ENCODE peak calls at places on chromosome 16, in seven cellular contexts. Y is lower lobe of right lung, S is IMR-90, I is sigmoid colon, Q is cardiac fibroblast, J is Peyer's patch, W is AG04450. Z is an unnamed sample.

GRCh38 chr16:77603656-77604055 is 118.7 kb upstream of the NUDT7 start:
- DNase-seq in Y (no peak), S (no peak), I (no peak), Q (no peak), J (no peak), W (no peak), Z (no peak)

GRCh38 chr16:17166095-17166494 is 304.7 kb downstream of the XYLT1 start:
- DNase-seq in Y (no peak), S (peak; percentile 14), I (no peak), Q (no peak), J (no peak), W (no peak), Z (no peak)

GRCh38 chr16:80369559-80369958 is 171.2 kb upstream of the DYNLRB2 start:
- DNase-seq in Y (no peak), S (peak; percentile 60), I (peak; percentile 73), Q (peak; percentile 58), J (no peak), W (peak; percentile 38), Z (no peak)

GRCh38 chr16:1333854-1334719 is 642 bp downstream of the BAIAP3 start:
- DNase-seq in Y (no peak), S (no peak), I (no peak), Q (no peak), J (no peak), W (no peak), Z (no peak)

GRCh38 chr16:70523621-70524405 is at the start of gene SF3B3:
- DNase-seq in Y (peak; percentile 77), S (peak; percentile 24), I (peak; percentile 75), Q (no peak), J (peak; percentile 80), W (no peak), Z (peak; percentile 29)

GRCh38 chr16:10694830-10695229 is at the start of gene TEKT5:
- DNase-seq in Y (no peak), S (no peak), I (no peak), Q (no peak), J (no peak), W (no peak), Z (no peak)

GRCh38 chr16:73166394-73166971 is 118.6 kb upstream of the ZFHX3 start:
- DNase-seq in Y (no peak), S (no peak), I (peak; percentile 66), Q (peak; percentile 49), J (no peak), W (no peak), Z (no peak)

GRCh38 chr16:52005551-52005950 is 541.4 kb downstream of the TOX3 start:
- DNase-seq in Y (no peak), S (no peak), I (no peak), Q (no peak), J (no peak), W (no peak), Z (no peak)

GRCh38 chr16:69243479-69243878 is 56.5 kb downstream of the SNTB2 start:
- DNase-seq in Y (no peak), S (peak; percentile 81), I (no peak), Q (peak; percentile 65), J (no peak), W (peak; percentile 47), Z (no peak)

GRCh38 chr16:70754874-70755600 is 45.9 kb downstream of the VAC14 start:
- DNase-seq in Y (peak; percentile 31), S (no peak), I (no peak), Q (no peak), J (no peak), W (no peak), Z (no peak)

GRCh38 chr16:22347100-22347820 is 27.2 kb downstream of the CDR2 start:
- DNase-seq in Y (no peak), S (no peak), I (peak; percentile 88), Q (no peak), J (no peak), W (no peak), Z (no peak)

GRCh38 chr16:79261461-79261860 is 339.1 kb downstream of the MAF start:
- DNase-seq in Y (peak; percentile 64), S (no peak), I (no peak), Q (no peak), J (peak; percentile 65), W (no peak), Z (peak; percentile 4)

GRCh38 chr16:63289834-63290460 is 1253.7 kb upstream of the CDH8 start:
- DNase-seq in Y (no peak), S (no peak), I (peak; percentile 60), Q (peak; percentile 24), J (no peak), W (no peak), Z (peak; percentile 12)

GRCh38 chr16:66447491-66447890 is 20.4 kb downstream of the BEAN1 start:
- DNase-seq in Y (no peak), S (no peak), I (peak; percentile 10), Q (no peak), J (no peak), W (no peak), Z (no peak)

DNA sequence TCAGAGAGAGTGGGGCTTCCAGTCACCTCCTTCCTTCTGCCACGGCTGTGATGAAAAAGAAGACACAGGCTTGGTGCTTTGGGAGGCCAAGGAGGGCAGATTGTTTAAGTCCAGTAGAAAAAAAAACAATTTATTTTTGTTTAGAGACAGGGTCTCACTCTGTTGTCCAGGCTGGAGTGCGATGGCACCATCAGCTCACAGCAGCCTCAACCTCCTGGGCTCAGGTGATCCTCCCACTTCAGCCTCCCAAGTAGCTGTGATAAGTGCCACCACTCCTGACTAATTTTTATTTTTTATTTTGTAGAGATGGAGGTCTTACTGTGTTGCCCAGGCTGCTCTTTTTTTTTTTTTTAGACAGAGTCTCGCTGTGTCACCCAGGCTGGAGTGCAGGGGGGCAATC is 2.7 kb upstream of the MVD start:
- DNase-seq in Y (no peak), S (no peak), I (no peak), Q (no peak), J (no peak), W (no peak), Z (no peak)
- H3K4me3 ChIP-seq in Y (no peak overlapping the region), S (no peak overlapping the region), I (no peak overlapping the region), Q (no peak overlapping the region), J (no peak overlapping the region), W (no peak overlapping the region), Z (no peak overlapping the region)

DNA sequence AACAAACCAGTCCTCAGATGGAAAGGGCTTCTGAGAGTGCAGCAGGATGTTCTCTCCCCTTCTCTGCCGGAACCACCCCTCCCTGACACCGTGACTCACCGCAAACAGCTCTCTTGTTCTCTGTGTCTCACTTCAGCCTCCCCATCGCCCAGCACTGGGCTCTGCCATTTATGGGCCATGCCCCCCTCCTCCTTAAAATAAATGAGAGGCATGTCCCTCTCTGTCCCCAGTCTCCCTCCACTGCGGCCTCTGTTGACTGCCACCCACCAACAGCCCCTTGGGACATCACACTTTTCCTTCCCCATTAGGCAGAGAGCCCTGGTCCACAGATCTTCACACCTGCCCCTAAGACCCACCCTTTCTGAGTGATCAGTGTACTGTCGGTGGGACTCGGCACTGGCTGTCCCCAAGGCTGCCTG is 6.3 kb downstream of the CCDC102A start:
- DNase-seq in Y (peak; percentile 48), S (peak; percentile 76), I (peak; percentile 86), Q (peak; percentile 78), J (peak; percentile 53), W (peak; percentile 29), Z (peak; percentile 62)
- H3K4me3 ChIP-seq in Y (no peak overlapping the region), S (no peak overlapping the region), I (no peak overlapping the region), Q (no peak overlapping the region), J (no peak overlapping the region), W (no peak overlapping the region), Z (no peak overlapping the region)

GRCh38 chr16:81883235-81883634 is 104.1 kb downstream of the PLCG2 start:
- DNase-seq in Y (no peak), S (no peak), I (no peak), Q (no peak), J (no peak), W (no peak), Z (no peak)

GRCh38 chr16:81889896-81890634 is 111.0 kb downstream of the PLCG2 start:
- DNase-seq in Y (no peak), S (peak; percentile 51), I (no peak), Q (peak; percentile 72), J (no peak), W (peak; percentile 20), Z (peak; percentile 34)

GRCh38 chr16:81891734-81892364 is 112.8 kb downstream of the PLCG2 start:
- DNase-seq in Y (no peak), S (no peak), I (peak; percentile 27), Q (no peak), J (no peak), W (no peak), Z (no peak)

GRCh38 chr16:81885976-81886586 is 107.0 kb downstream of the PLCG2 start:
- DNase-seq in Y (no peak), S (peak; percentile 16), I (no peak), Q (peak; percentile 34), J (no peak), W (no peak), Z (no peak)

GRCh38 chr16:81888520-81889394 is 109.7 kb downstream of the PLCG2 start:
- DNase-seq in Y (no peak), S (no peak), I (no peak), Q (peak; percentile 5), J (no peak), W (no peak), Z (no peak)
- H3K4me3 ChIP-seq in Y (no peak overlapping the region), S (no peak overlapping the region), I (no peak overlapping the region), Q (no peak overlapping the region), J (no peak overlapping the region), W (no peak overlapping the region), Z (no peak overlapping the region)

DNA sequence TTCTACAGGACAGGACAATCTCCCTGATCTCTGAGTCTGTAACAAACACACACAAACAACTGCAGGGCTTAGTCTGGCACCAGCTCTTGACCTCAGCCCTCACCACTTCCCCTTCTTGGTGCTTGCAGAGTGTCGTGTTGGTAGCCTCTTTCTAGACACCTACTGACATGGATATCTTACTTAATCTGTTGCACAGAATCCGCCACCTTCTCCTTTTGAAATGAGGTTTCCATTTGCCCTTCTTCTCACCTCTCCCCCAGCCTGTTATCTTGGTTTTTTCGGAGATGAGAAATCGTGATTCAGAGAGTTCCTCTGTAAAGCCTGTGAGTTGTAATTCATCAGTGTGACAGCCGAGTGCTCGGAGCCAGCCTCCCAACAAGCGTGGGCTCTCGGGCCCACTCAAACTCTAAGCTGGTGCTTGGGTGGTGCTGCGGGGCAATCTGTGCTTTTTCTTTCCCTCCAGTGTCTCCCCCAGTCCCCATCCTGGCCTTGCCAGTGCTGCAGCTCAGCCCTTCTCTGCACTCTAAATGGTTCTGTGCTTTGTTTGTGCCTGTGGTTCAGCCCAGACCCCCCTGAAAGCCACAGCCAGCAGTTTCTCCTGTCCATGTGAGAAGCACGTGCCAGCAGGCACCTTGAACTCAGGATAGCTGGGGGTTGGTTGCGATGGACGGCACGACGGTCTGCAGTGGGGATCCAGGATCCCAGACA is 28.1 kb downstream of the KIAA0513 start:
- DNase-seq in Y (peak; percentile 79), S (peak; percentile 63), I (no peak), Q (peak; percentile 71), J (no peak), W (no peak), Z (no peak)
- H3K4me3 ChIP-seq in Y (peak overlapping the region; percentile 37), S (peak overlapping the region; percentile 29), I (peak overlapping the region; percentile 33), Q (peak overlapping the region; percentile 12), J (peak overlapping the region; percentile 4), W (peak overlapping the region; percentile 56), Z (peak overlapping the region; percentile 7)

DNA sequence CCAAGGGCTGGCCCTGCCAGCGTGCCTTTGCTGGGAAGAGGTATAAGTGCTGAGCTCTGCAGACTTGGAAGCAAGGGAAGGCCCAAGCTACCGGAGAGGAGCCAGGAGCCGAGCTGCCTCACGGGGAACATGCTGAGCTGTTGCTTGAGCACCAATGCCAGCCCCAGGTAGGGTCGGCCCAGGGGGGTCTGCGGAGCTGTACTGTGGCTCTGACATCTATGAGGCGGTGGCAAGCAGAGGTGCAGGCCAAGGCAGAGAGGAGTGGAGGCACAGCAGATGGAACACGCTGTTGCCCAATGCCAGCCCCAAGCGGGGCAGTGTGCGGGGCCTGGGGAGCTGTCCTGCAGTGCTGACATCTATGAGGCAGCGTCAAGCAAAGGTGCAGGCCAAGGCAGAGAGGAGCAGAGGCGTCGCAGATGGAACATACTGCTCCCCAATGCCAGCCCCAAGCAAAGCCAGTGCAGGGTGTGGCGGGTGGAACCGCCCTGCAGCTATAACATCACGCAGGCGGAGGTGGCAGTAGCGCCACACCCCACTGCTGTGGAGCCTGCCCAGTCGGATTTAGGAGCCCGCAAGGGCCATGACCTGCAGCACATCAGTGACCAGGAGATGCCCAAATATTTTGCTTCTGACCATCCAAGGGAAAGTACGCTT is 10.0 kb downstream of the GGA2 start:
- DNase-seq in Y (peak; percentile 58), S (no peak), I (no peak), Q (no peak), J (no peak), W (no peak), Z (no peak)
- H3K4me3 ChIP-seq in Y (no peak overlapping the region), S (no peak overlapping the region), I (no peak overlapping the region), Q (no peak overlapping the region), J (no peak overlapping the region), W (no peak overlapping the region), Z (no peak overlapping the region)

Z was measured in MG63.